ENCODE peak calls at places on chromosome 7, in eight cellular contexts. M is A549; B is stimulated activated CD8-positive, alpha-beta memory T cell treated with anti-CD3 and anti-CD28 coated beads, Interleukin-2, amount 100 ng/mL, for 1 hour; P is activated T-cell treated with anti-CD3 and anti-CD28 coated beads for 24 hours; Q is activated T-helper 1 cell treated with Interleukin-2 at 50 U/mL for 16 hours; V is activated CD4-positive, alpha-beta T cell treated with anti-CD3 and anti-CD28 coated beads for 1 hour; W is CD4-positive, alpha-beta memory T cell; K is small intestine. I is an unnamed sample.

GRCh38 chr7:46162582-46162981 is 241.5 kb upstream of the IGFBP3 start:
- DNase-seq in P (no peak), K (no peak), V (no peak), B (no peak), M (no peak), W (no peak), Q (no peak), I (no peak)

GRCh38 chr7:73742338-73742752 is 3.7 kb upstream of the ABHD11 start:
- DNase-seq in P (no peak), V (no peak), B (no peak), Q (no peak), W (no peak), K (no peak), M (no peak), I (no peak)

GRCh38 chr7:140596751-140597424 is 43.7 kb downstream of the DENND2A start:
- DNase-seq in M (no peak), V (no peak), K (no peak), B (no peak), Q (no peak), W (no peak), P (no peak), I (no peak)

GRCh38 chr7:21107101-21107500 is 320.4 kb upstream of the SP8 start:
- DNase-seq in Q (no peak), W (no peak), V (no peak), P (no peak), M (no peak), K (no peak), B (no peak), I (no peak)

GRCh38 chr7:45648671-45648995 is 74.5 kb downstream of the ADCY1 start:
- DNase-seq in M (no peak), P (no peak), V (no peak), B (no peak), Q (no peak), W (no peak), K (no peak), I (no peak)

GRCh38 chr7:3176112-3176836 is 124.8 kb upstream of the SDK1 start:
- DNase-seq in M (no peak), K (no peak), P (no peak), W (no peak), B (no peak), V (no peak), Q (no peak), I (no peak)

GRCh38 chr7:158821173-158822021 is 7.9 kb downstream of the ESYT2 start:
- DNase-seq in W (no peak), Q (no peak), P (no peak), M (peak), K (peak), V (no peak), B (no peak), I (no peak)

GRCh38 chr7:38929460-38930171 is 20.6 kb upstream of the VPS41 start:
- DNase-seq in W (no peak), K (no peak), V (no peak), B (no peak), M (peak), Q (no peak), P (no peak), I (no peak)

GRCh38 chr7:106165328-106165727 is 53.2 kb upstream of the SYPL1 start:
- DNase-seq in W (no peak), P (no peak), K (no peak), V (no peak), M (no peak), Q (no peak), B (no peak), I (no peak)

GRCh38 chr7:7099584-7100014 is 82.7 kb upstream of the C1GALT1 start:
- DNase-seq in K (peak), P (no peak), Q (no peak), V (no peak), M (peak), B (no peak), W (no peak), I (no peak)

I was measured in central memory CD8-positive, alpha-beta T cell.